ENCODE peak calls at places on chromosomes 11 and 22, in nine cellular contexts. N is spleen; O is transverse colon; K is trophoblast cell; Q is endodermal cell; X is Caco-2; M is IMR-90; G is CD8-positive, alpha-beta T cell; B is left ventricle myocardium inferior. H is an unnamed sample.

GRCh38 chr11:13348305-13348704 is 70.7 kb downstream of the BMAL1 start:
- DNase-seq in X (no peak), O (no peak), K (no peak), M (no peak), N (no peak), G (no peak), B (no peak), Q (no peak), H (no peak)

GRCh38 chr11:12089473-12089872 is 20.9 kb upstream of the MICAL2 start:
- DNase-seq in N (no peak), M (peak; percentile 65), K (no peak), O (no peak), Q (no peak), G (no peak), B (no peak), X (no peak), H (peak; percentile 19)

GRCh38 chr11:121964591-121964990 is 151.4 kb downstream of the BLID start:
- DNase-seq in B (no peak), G (no peak), O (no peak), N (no peak), Q (no peak), X (no peak), K (no peak), M (peak; percentile 64), H (no peak)

GRCh38 chr11:100525635-100526034 is 161.5 kb upstream of the ARHGAP42 start:
- DNase-seq in M (no peak), G (no peak), B (no peak), O (no peak), X (no peak), Q (peak; percentile 85), N (no peak), K (no peak), H (no peak)

GRCh38 chr11:64865286-64866172 is 12.9 kb downstream of the EHD1 start:
- DNase-seq in Q (no peak), N (peak; percentile 83), O (no peak), B (no peak), X (no peak), M (peak; percentile 92), K (peak; percentile 59), G (no peak), H (no peak)

GRCh38 chr11:102767800-102768199 is 12.6 kb downstream of the MMP10 start:
- DNase-seq in G (no peak), X (no peak), K (peak; percentile 26), M (no peak), B (no peak), N (no peak), Q (no peak), O (no peak), H (no peak)

GRCh38 chr11:128036006-128036405 is 551.4 kb downstream of the ETS1 start:
- DNase-seq in N (no peak), G (peak; percentile 49), X (no peak), Q (no peak), O (no peak), K (no peak), B (no peak), M (no peak), H (no peak)

GRCh38 chr11:3121931-3122774 is 43.0 kb downstream of the OSBPL5 start:
- DNase-seq in B (peak; percentile 15), X (peak; percentile 28), M (no peak), O (peak; percentile 8), K (no peak), N (peak; percentile 71), G (no peak), Q (peak; percentile 37), H (no peak)

GRCh38 chr11:13955971-13956421 is 6.5 kb upstream of the SPON1 start:
- DNase-seq in Q (peak; percentile 85), N (no peak), M (peak; percentile 71), B (peak; percentile 25), K (peak; percentile 31), G (peak; percentile 75), O (peak; percentile 64), X (peak; percentile 55), H (no peak)

GRCh38 chr22:46666577-46667244 is 46.5 kb downstream of the GRAMD4 start:
- DNase-seq in G (no peak), B (no peak), K (no peak), Q (no peak), M (no peak), N (no peak), O (no peak), X (no peak), H (no peak)

GRCh38 chr11:96050435-96051182 is 126.7 kb upstream of the MTMR2 start:
- DNase-seq in X (peak; percentile 83), B (no peak), G (no peak), M (peak; percentile 86), O (no peak), N (no peak), K (peak; percentile 79), Q (no peak), H (no peak)

GRCh38 chr11:77082838-77083552 is 16.2 kb downstream of the CAPN5 start:
- DNase-seq in O (peak; percentile 69), B (peak; percentile 58), K (no peak), N (peak; percentile 88), X (peak; percentile 26), G (peak; percentile 76), M (peak; percentile 38), Q (no peak), H (peak; percentile 26)

GRCh38 chr11:43790444-43790794 is 90.2 kb upstream of the ALKBH3 start:
- DNase-seq in Q (no peak), O (no peak), M (peak; percentile 50), K (no peak), B (no peak), N (no peak), G (no peak), X (no peak), H (no peak)

GRCh38 chr11:108543316-108543955 is 45.3 kb upstream of the POGLUT3 start:
- DNase-seq in X (no peak), O (no peak), B (no peak), M (no peak), G (no peak), Q (no peak), K (no peak), N (no peak), H (no peak)

GRCh38 chr11:69232821-69233760 is 60.9 kb upstream of the MYEOV start:
- DNase-seq in N (no peak), B (no peak), K (no peak), X (peak; percentile 31), M (no peak), Q (peak; percentile 40), G (peak; percentile 29), O (no peak), H (no peak)

GRCh38 chr11:80944758-80945157 is 1503.9 kb upstream of the TENM4 start:
- DNase-seq in K (no peak), O (no peak), M (no peak), Q (no peak), X (no peak), N (no peak), B (no peak), G (no peak), H (no peak)

GRCh38 chr11:8258289-8258688 is 5.4 kb downstream of the LMO1 start:
- DNase-seq in K (no peak), G (no peak), B (no peak), X (no peak), N (peak; percentile 58), Q (no peak), O (no peak), M (no peak), H (peak; percentile 16)

GRCh38 chr11:38173671-38174070 is 1575.6 kb upstream of the RAG2 start:
- DNase-seq in O (no peak), G (no peak), B (no peak), Q (no peak), X (no peak), M (no peak), N (no peak), K (no peak), H (no peak)

GRCh38 chr11:69775163-69775755 is at the start of gene FGF4:
- DNase-seq in N (no peak), O (no peak), G (no peak), B (no peak), Q (peak; percentile 91), K (no peak), X (no peak), M (no peak), H (no peak)

DNA sequence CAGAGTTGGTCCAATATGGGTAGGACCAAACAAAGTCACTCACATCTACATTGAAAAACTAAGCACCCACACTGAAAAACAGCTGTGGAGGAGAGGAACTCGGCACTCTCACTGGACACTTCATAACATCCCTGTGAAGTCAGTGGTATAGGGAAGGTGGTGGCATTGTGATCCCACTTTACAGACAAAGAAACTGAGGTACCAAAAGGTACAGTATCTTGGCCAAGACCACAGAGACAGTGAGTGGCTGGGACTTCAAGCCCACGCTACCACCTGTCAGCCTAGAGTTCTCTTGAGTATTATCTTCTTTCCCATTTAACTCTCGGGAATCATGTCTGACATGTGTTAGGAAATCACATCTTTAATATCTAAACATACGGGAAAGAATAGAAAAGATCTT is 61.9 kb downstream of the SYN3 start:
- DNase-seq in X (no peak), B (no peak), O (no peak), K (no peak), N (no peak), G (no peak), Q (no peak), M (no peak), H (no peak)
- H3K4me1 ChIP-seq in X (no peaks in the 10 kb centered on the region), B (peaks cover 33% of the 10 kb centered on the region), O (no peaks in the 10 kb centered on the region), K (peaks cover 27% of the 10 kb centered on the region), N (no peaks in the 10 kb centered on the region), G (no peaks in the 10 kb centered on the region), Q (no peaks in the 10 kb centered on the region), M (no peaks in the 10 kb centered on the region), H (no peaks in the 10 kb centered on the region)

GRCh38 chr22:22207845-22208564 is 36.6 kb upstream of the VPREB1 start:
- DNase-seq in B (peak; percentile 52), Q (peak; percentile 94), M (peak; percentile 70), K (peak; percentile 64), G (peak; percentile 87), N (peak; percentile 93), X (peak; percentile 75), O (peak; percentile 80), H (no peak)
- H3K27me3 ChIP-seq in B (peaks cover 98% of the 10 kb centered on the region), Q (peaks cover 89% of the 10 kb centered on the region), M (peaks cover 23% of the 10 kb centered on the region), K (no peaks in the 10 kb centered on the region), G (no peaks in the 10 kb centered on the region), N (no peaks in the 10 kb centered on the region), X (no peaks in the 10 kb centered on the region), O (peaks cover 14% of the 10 kb centered on the region), H (no peaks in the 10 kb centered on the region)

DNA sequence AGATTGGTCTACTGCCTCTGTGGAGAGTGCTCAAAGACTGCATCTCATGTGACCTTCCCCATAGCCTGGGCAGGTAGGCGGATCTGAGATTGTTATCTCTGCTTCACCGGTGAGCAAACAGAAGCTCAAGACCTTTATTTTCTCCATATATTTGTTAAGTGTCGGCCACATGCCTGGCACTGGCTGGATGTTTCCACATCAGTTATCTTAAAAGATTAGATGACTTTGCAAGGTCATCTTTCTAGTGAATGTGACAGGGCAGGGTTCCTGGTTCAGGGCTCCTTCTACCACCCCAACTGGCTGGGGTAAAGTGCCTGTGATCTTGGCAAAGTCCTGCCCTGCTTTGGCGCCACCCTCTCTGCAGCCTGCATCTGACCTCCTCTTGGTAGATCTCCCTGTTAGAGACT is 125.0 kb downstream of the CCDC81 start:
- DNase-seq in M (no peak), X (peak; percentile 94), K (no peak), B (no peak), G (no peak), O (no peak), Q (no peak), N (no peak), H (no peak)
- H3K4me1 ChIP-seq in M (peaks cover 10% of the 10 kb centered on the region), X (peaks cover 59% of the 10 kb centered on the region), K (peaks cover 23% of the 10 kb centered on the region), B (peaks cover 31% of the 10 kb centered on the region), G (peaks cover 6% of the 10 kb centered on the region), O (no peaks in the 10 kb centered on the region), Q (peaks cover 8% of the 10 kb centered on the region), N (no peaks in the 10 kb centered on the region), H (no peaks in the 10 kb centered on the region)

GRCh38 chr11:88651556-88651955 is 314.0 kb upstream of the CTSC start:
- DNase-seq in Q (no peak), G (no peak), N (no peak), X (no peak), K (no peak), O (no peak), B (no peak), M (no peak), H (no peak)
- H3K27me3 ChIP-seq in Q (no peaks in the 10 kb centered on the region), G (no peaks in the 10 kb centered on the region), N (no peaks in the 10 kb centered on the region), X (no peaks in the 10 kb centered on the region), K (no peaks in the 10 kb centered on the region), O (no peaks in the 10 kb centered on the region), B (no peaks in the 10 kb centered on the region), M (no peaks in the 10 kb centered on the region), H (no peaks in the 10 kb centered on the region)

H was measured in ascending aorta.